ENCODE peak calls at places on chromosome 4, in ten cellular contexts. O is stimulated activated CD8-positive, alpha-beta memory T cell treated with anti-CD3 and anti-CD28 coated beads, Interleukin-4, amount 100 ng/mL, for 24 hours; G is CD4-positive, alpha-beta T cell; S is colonic mucosa; P is lower leg skin; M is LoVo; D is SK-N-SH; U is NCI-H1436 treated with DMSO at 0.1 percent for 48 hours; X is HFF-Myc; C is tibial artery. V is an unnamed sample.

GRCh38 chr4:135201081-135201480 is 999.5 kb upstream of the PABPC4L start:
- DNase-seq in S (no peak), P (no peak), C (no peak), U (no peak), M (no peak), D (no peak), X (no peak), G (no peak), O (no peak), V (no peak)

GRCh38 chr4:54006755-54007154 is 57.6 kb downstream of the CHIC2 start:
- DNase-seq in C (no peak), G (no peak), P (no peak), U (no peak), X (no peak), D (no peak), S (no peak), O (no peak), M (no peak), V (no peak)

GRCh38 chr4:112951362-112951962 is 98.0 kb upstream of the ANK2 start:
- DNase-seq in P (no peak), C (no peak), G (no peak), U (no peak), M (peak; percentile 12), O (no peak), S (no peak), D (peak; percentile 36), X (no peak), V (no peak)

GRCh38 chr4:4854649-4855292 is 4.7 kb upstream of the MSX1 start:
- DNase-seq in U (no peak), S (no peak), O (no peak), C (peak; percentile 57), D (peak; percentile 46), G (no peak), X (no peak), M (no peak), P (no peak), V (no peak)

GRCh38 chr4:186021461-186022167 is 47.3 kb upstream of the TLR3 start:
- DNase-seq in G (no peak), S (no peak), P (no peak), M (peak; percentile 13), X (no peak), U (no peak), C (no peak), D (peak; percentile 82), O (no peak), V (peak; percentile 85)

GRCh38 chr4:148112231-148112982 is 329.8 kb downstream of the NR3C2 start:
- DNase-seq in X (no peak), M (no peak), D (no peak), O (no peak), U (no peak), G (no peak), P (no peak), S (no peak), C (no peak), V (no peak)

GRCh38 chr4:24598025-24598424 is 13.7 kb upstream of the DHX15 start:
- DNase-seq in D (no peak), M (peak; percentile 88), C (no peak), U (no peak), S (peak; percentile 85), X (no peak), G (no peak), O (no peak), P (no peak), V (no peak)

GRCh38 chr4:1608821-1609500 is 75.2 kb downstream of the FAM53A start:
- DNase-seq in D (no peak), X (no peak), C (no peak), S (no peak), G (no peak), O (no peak), P (no peak), U (no peak), M (no peak), V (no peak)

GRCh38 chr4:188942606-188943005 is 803.4 kb downstream of the TRIML1 start:
- DNase-seq in S (no peak), C (no peak), M (no peak), G (no peak), D (no peak), U (no peak), P (no peak), X (no peak), O (no peak), V (no peak)

GRCh38 chr4:15149234-15149841 is 147.1 kb downstream of the CPEB2 start:
- DNase-seq in D (no peak), U (no peak), X (no peak), O (no peak), P (no peak), S (no peak), C (no peak), G (no peak), M (no peak), V (no peak)

GRCh38 chr4:25069014-25069413 is 38.3 kb upstream of the LGI2 start:
- DNase-seq in M (no peak), D (no peak), X (no peak), U (no peak), S (no peak), P (no peak), O (no peak), G (no peak), C (no peak), V (no peak)

GRCh38 chr4:83527671-83528070 is 8.2 kb upstream of the GPAT3 start:
- DNase-seq in D (no peak), P (no peak), X (no peak), C (no peak), M (no peak), G (no peak), S (no peak), U (no peak), O (no peak), V (no peak)

GRCh38 chr4:183429489-183429888 is 14.9 kb upstream of the CDKN2AIP start:
- DNase-seq in U (no peak), G (no peak), S (no peak), X (no peak), D (no peak), O (no peak), M (no peak), C (no peak), P (no peak), V (no peak)

GRCh38 chr4:2592572-2592971 is 56.1 kb downstream of the FAM193A start:
- DNase-seq in P (no peak), U (no peak), G (no peak), O (no peak), C (no peak), D (no peak), X (no peak), M (no peak), S (no peak), V (no peak)

GRCh38 chr4:14545796-14546195 is 456.5 kb upstream of the CPEB2 start:
- DNase-seq in S (no peak), P (no peak), D (no peak), M (no peak), G (no peak), X (no peak), C (no peak), O (no peak), U (no peak), V (no peak)

GRCh38 chr4:19021617-19022016 is 1000.1 kb upstream of the LCORL start:
- DNase-seq in D (no peak), C (no peak), X (no peak), M (no peak), P (no peak), G (no peak), O (no peak), U (no peak), S (no peak), V (no peak)

GRCh38 chr4:71857713-71858451 is 74.0 kb upstream of the GC start:
- DNase-seq in P (no peak), U (no peak), X (no peak), D (no peak), M (no peak), S (no peak), C (no peak), G (no peak), O (no peak), V (no peak)

GRCh38 chr4:88605744-88606143 is 13.5 kb downstream of the HERC3 start:
- DNase-seq in C (no peak), M (no peak), X (no peak), S (no peak), O (no peak), P (no peak), U (no peak), D (no peak), G (no peak), V (no peak)

GRCh38 chr4:10582966-10583365 is 101.6 kb downstream of the CLNK start:
- DNase-seq in M (no peak), C (no peak), S (no peak), G (no peak), O (no peak), U (no peak), P (no peak), D (no peak), X (no peak), V (no peak)

GRCh38 chr4:128359422-128359821 is 71.8 kb upstream of the PGRMC2 start:
- DNase-seq in C (no peak), O (no peak), U (no peak), G (no peak), X (no peak), S (no peak), M (no peak), P (no peak), D (no peak), V (no peak)

GRCh38 chr4:8580321-8581093 is at the start of gene GPR78:
- DNase-seq in X (no peak), O (peak; percentile 15), U (no peak), D (peak; percentile 82), M (no peak), P (no peak), C (peak; percentile 58), S (peak; percentile 43), G (no peak), V (no peak)

GRCh38 chr4:171847751-171848150 is 34.5 kb downstream of the GALNTL6 start:
- DNase-seq in X (no peak), U (no peak), O (no peak), G (no peak), C (no peak), P (no peak), S (no peak), D (no peak), M (no peak), V (no peak)

GRCh38 chr4:83582289-83582756 is 46.4 kb downstream of the GPAT3 start:
- DNase-seq in O (no peak), U (peak; percentile 3), S (peak; percentile 81), M (peak; percentile 53), C (no peak), G (no peak), P (no peak), D (no peak), X (no peak), V (no peak)

GRCh38 chr4:20352172-20352431 is 100.4 kb downstream of the SLIT2 start:
- DNase-seq in M (no peak), U (no peak), O (no peak), P (no peak), G (no peak), S (no peak), D (no peak), X (no peak), C (no peak), V (no peak)

GRCh38 chr4:6281436-6282144 is 11.9 kb downstream of the WFS1 start:
- DNase-seq in P (no peak), C (peak; percentile 92), S (no peak), D (no peak), M (no peak), G (no peak), U (no peak), O (no peak), X (no peak), V (no peak)

GRCh38 chr4:38195486-38195885 is 235.3 kb downstream of the PTTG2 start:
- DNase-seq in M (no peak), C (no peak), X (no peak), U (no peak), O (no peak), S (no peak), P (no peak), D (no peak), G (no peak), V (no peak)

GRCh38 chr4:186240848-186241491 is 13.7 kb downstream of the KLKB1 start:
- DNase-seq in M (no peak), P (no peak), D (no peak), G (no peak), O (no peak), C (no peak), U (no peak), X (no peak), S (no peak), V (no peak)

GRCh38 chr4:125801373-125801772 is 486.6 kb downstream of the FAT4 start:
- DNase-seq in U (no peak), X (peak; percentile 56), M (no peak), C (no peak), S (no peak), D (no peak), O (no peak), P (no peak), G (no peak), V (no peak)